ENCODE peak calls at places on chromosomes 13 and 19, in five cellular contexts. One of them, this sample, is unnamed. For H3K4me1, the result is how much of the 10 kb centered on the place peaks cover.

GRCh38 chr13:114323349-114323748 is 9.0 kb downstream of the CHAMP1 start:
- DNase-seq in uterus: no peak
- DNase-seq in heart right ventricle: no peak
- DNase-seq in heart left ventricle: no peak
- DNase-seq in pancreas: no peak
- DNase-seq in this sample: no peak

GRCh38 chr13:114131581-114132418 is 623 bp downstream of the RASA3 start:
- DNase-seq in uterus: no peak
- DNase-seq in heart right ventricle: no peak
- DNase-seq in heart left ventricle: no peak
- DNase-seq in pancreas: no peak
- DNase-seq in this sample: no peak

GRCh38 chr13:112740502-112741131 is 50.8 kb downstream of the ATP11A start:
- DNase-seq in uterus: peak
- DNase-seq in heart right ventricle: peak
- DNase-seq in heart left ventricle: peak
- DNase-seq in pancreas: no peak
- DNase-seq in this sample: peak

GRCh38 chr13:47865883-47866282 is 135.2 kb downstream of the SUCLA2 start:
- DNase-seq in uterus: no peak
- DNase-seq in heart right ventricle: no peak
- DNase-seq in heart left ventricle: no peak
- DNase-seq in pancreas: no peak
- DNase-seq in this sample: no peak

GRCh38 chr13:37627428-37627827 is 28.9 kb upstream of the POSTN start:
- DNase-seq in uterus: no peak
- DNase-seq in heart right ventricle: no peak
- DNase-seq in heart left ventricle: no peak
- DNase-seq in pancreas: no peak
- DNase-seq in this sample: no peak

GRCh38 chr13:98300956-98301641 is 124.0 kb upstream of the RNF113B start:
- DNase-seq in uterus: no peak
- DNase-seq in heart right ventricle: no peak
- DNase-seq in heart left ventricle: no peak
- DNase-seq in pancreas: no peak
- DNase-seq in this sample: no peak

GRCh38 chr19:46376241-46377153 is 29.6 kb downstream of the PPP5C start:
- DNase-seq in uterus: no peak
- DNase-seq in heart right ventricle: no peak
- DNase-seq in heart left ventricle: no peak
- DNase-seq in pancreas: no peak
- DNase-seq in this sample: peak

GRCh38 chr19:35249146-35249847 is 495 bp downstream of the LSR start:
- DNase-seq in uterus: no peak
- DNase-seq in heart right ventricle: no peak
- DNase-seq in heart left ventricle: no peak
- DNase-seq in pancreas: no peak
- DNase-seq in this sample: no peak

GRCh38 chr13:110552767-110553166 is 8.8 kb downstream of the RAB20 start:
- DNase-seq in uterus: no peak
- DNase-seq in heart right ventricle: no peak
- DNase-seq in heart left ventricle: no peak
- DNase-seq in pancreas: no peak
- DNase-seq in this sample: no peak

GRCh38 chr19:13055213-13056051 is 47.2 kb downstream of the LYL1 start:
- DNase-seq in uterus: peak
- DNase-seq in heart right ventricle: peak
- DNase-seq in heart left ventricle: peak
- DNase-seq in pancreas: peak
- DNase-seq in this sample: no peak

GRCh38 chr13:76289558-76289957 is 596.6 kb downstream of the KCTD12 start:
- DNase-seq in uterus: no peak
- DNase-seq in heart right ventricle: no peak
- DNase-seq in heart left ventricle: no peak
- DNase-seq in pancreas: no peak
- DNase-seq in this sample: no peak

GRCh38 chr19:16371540-16371986 is 46.9 kb downstream of the KLF2 start:
- DNase-seq in uterus: no peak
- DNase-seq in heart right ventricle: peak
- DNase-seq in heart left ventricle: peak
- DNase-seq in pancreas: no peak
- DNase-seq in this sample: peak

GRCh38 chr13:36746051-36746450 is 72.2 kb downstream of the SERTM1 start:
- DNase-seq in uterus: no peak
- DNase-seq in heart right ventricle: no peak
- DNase-seq in heart left ventricle: no peak
- DNase-seq in pancreas: no peak
- DNase-seq in this sample: no peak

GRCh38 chr19:47097396-47098217 is 16.0 kb downstream of the ZC3H4 start:
- DNase-seq in uterus: no peak
- DNase-seq in heart right ventricle: peak
- DNase-seq in heart left ventricle: peak
- DNase-seq in pancreas: no peak
- DNase-seq in this sample: no peak

GRCh38 chr19:50712833-50713232 is 6.8 kb downstream of the SHANK1 start:
- DNase-seq in uterus: no peak
- DNase-seq in heart right ventricle: no peak
- DNase-seq in heart left ventricle: no peak
- DNase-seq in pancreas: no peak
- DNase-seq in this sample: no peak

GRCh38 chr13:113064534-113065405 is 40.8 kb upstream of the F7 start:
- DNase-seq in uterus: no peak
- DNase-seq in heart right ventricle: peak
- DNase-seq in heart left ventricle: no peak
- DNase-seq in pancreas: no peak
- DNase-seq in this sample: no peak

GRCh38 chr19:43524922-43525835 is 1.8 kb downstream of the ETHE1 start:
- DNase-seq in uterus: peak
- DNase-seq in heart right ventricle: peak
- DNase-seq in heart left ventricle: peak
- DNase-seq in pancreas: peak
- DNase-seq in this sample: peak

GRCh38 chr19:41376241-41376997 is at the start of gene TMEM91:
- DNase-seq in uterus: peak
- DNase-seq in heart right ventricle: peak
- DNase-seq in heart left ventricle: peak
- DNase-seq in pancreas: no peak
- DNase-seq in this sample: no peak

GRCh38 chr13:112341976-112342735 is 34.0 kb upstream of the SPACA7 start:
- DNase-seq in uterus: no peak
- DNase-seq in heart right ventricle: no peak
- DNase-seq in heart left ventricle: no peak
- DNase-seq in pancreas: no peak
- DNase-seq in this sample: no peak

GRCh38 chr19:48686103-48686502 is 9.7 kb upstream of the FUT2 start:
- DNase-seq in uterus: no peak
- DNase-seq in heart right ventricle: no peak
- DNase-seq in heart left ventricle: no peak
- DNase-seq in pancreas: no peak
- DNase-seq in this sample: no peak

DNA sequence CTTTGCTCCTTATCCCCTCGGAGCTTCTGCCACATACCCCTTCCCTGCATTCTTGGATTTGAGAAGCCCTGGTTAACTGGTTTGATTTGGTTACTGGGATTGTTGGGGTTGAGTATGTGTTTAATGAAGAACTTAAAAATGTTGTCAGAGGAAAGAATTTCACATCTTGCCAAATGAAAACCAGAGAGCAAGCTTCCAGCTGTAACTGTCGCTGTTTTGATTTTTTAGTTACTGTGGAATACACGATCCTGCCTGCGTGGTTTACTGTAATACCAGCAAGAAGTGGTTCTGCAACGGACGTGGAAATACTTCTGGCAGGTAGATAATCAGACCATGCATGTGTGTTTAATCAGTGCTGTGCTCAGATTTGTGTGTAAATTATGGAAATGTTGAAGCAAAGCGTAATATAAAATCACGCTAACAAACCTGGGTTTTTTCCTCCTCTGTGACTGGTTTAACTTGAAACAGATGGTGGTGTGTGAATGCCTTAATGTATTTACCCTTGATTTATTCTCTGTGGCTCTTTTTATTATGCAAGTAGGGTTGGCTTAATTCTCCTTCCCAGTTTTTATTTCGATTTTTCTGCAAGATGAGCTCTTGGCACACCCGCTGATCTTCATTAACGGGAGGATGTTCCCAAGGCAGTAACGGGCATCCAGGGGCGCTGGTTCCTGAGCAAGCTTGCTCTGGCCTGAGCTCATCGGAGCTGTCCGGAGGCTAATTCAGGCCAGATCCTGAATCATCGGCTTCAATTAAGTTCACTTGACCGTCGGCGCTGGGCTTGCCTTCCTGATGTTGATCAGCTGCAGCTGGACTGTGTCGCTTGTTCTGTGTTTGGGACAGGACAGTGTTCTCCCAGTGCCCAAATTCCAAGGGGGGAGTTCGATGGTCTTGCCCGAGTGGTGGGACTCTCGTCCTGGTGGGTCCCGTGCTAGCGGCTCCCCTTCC is 16.0 kb downstream of the UPF1 start:
- DNase-seq in uterus: peak
- DNase-seq in heart right ventricle: no peak
- DNase-seq in heart left ventricle: no peak
- DNase-seq in pancreas: no peak
- DNase-seq in this sample: no peak
- H3K4me1 ChIP-seq in uterus: half or more
- H3K4me1 ChIP-seq in heart right ventricle: half or more
- H3K4me1 ChIP-seq in heart left ventricle: under half
- H3K4me1 ChIP-seq in pancreas: under half
- H3K4me1 ChIP-seq in this sample: under half

GRCh38 chr19:37936886-37937285 is 29.9 kb downstream of the SIPA1L3 start:
- DNase-seq in uterus: no peak
- DNase-seq in heart right ventricle: no peak
- DNase-seq in heart left ventricle: no peak
- DNase-seq in pancreas: no peak
- DNase-seq in this sample: no peak
- H3K4me1 ChIP-seq in uterus: under half
- H3K4me1 ChIP-seq in heart right ventricle: under half
- H3K4me1 ChIP-seq in heart left ventricle: under half
- H3K4me1 ChIP-seq in pancreas: under half
- H3K4me1 ChIP-seq in this sample: under half

GRCh38 chr13:26529441-26529840 is 28.0 kb upstream of the WASF3 start:
- DNase-seq in uterus: no peak
- DNase-seq in heart right ventricle: peak
- DNase-seq in heart left ventricle: peak
- DNase-seq in pancreas: no peak
- DNase-seq in this sample: no peak

GRCh38 chr13:26538363-26539317 is 18.8 kb upstream of the WASF3 start:
- DNase-seq in uterus: no peak
- DNase-seq in heart right ventricle: no peak
- DNase-seq in heart left ventricle: no peak
- DNase-seq in pancreas: no peak
- DNase-seq in this sample: peak

GRCh38 chr13:26531751-26532150 is 25.7 kb upstream of the WASF3 start:
- DNase-seq in uterus: no peak
- DNase-seq in heart right ventricle: no peak
- DNase-seq in heart left ventricle: no peak
- DNase-seq in pancreas: no peak
- DNase-seq in this sample: no peak

GRCh38 chr13:26539738-26540292 is 17.7 kb upstream of the WASF3 start:
- DNase-seq in uterus: no peak
- DNase-seq in heart right ventricle: no peak
- DNase-seq in heart left ventricle: no peak
- DNase-seq in pancreas: no peak
- DNase-seq in this sample: no peak

DNA sequence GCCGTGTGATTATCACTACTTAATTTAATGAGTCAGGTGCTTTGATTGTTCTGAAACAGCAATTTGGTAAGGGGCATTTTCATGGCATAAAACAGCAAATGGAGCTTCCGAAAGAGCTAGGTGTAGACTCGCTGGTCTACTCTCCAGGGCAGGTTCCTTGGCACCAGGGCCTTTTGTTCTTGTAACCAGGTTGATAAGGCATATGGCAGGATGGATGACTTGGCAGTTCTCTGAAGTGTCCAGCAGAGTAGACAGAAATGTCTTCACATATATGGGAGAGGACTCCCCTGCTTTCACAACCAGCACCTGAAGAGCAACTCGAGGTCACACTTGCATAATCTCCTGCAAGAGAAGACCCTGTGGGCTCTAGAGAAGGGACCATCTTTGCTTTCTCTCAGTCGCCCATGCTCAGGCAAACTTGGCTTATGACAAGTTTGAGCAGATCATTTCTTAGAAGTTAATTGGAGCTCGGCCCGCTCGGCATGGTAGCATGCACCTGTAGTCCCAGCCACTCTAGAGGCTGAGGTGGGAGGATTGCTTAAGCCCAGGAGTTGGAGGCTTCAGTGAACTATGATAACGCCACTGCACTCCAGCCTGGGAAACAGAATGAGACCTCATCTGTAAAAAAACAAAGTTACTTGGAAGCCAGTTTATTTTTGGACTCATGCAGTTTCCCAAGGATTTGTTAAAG is 23.3 kb upstream of the WASF3 start:
- DNase-seq in uterus: no peak
- DNase-seq in heart right ventricle: no peak
- DNase-seq in heart left ventricle: no peak
- DNase-seq in pancreas: no peak
- DNase-seq in this sample: no peak
- H3K4me1 ChIP-seq in uterus: under half
- H3K4me1 ChIP-seq in heart right ventricle: under half
- H3K4me1 ChIP-seq in heart left ventricle: under half
- H3K4me1 ChIP-seq in pancreas: under half
- H3K4me1 ChIP-seq in this sample: under half

GRCh38 chr19:2278504-2279158 is 3.3 kb downstream of the PEAK3 start:
- DNase-seq in uterus: no peak
- DNase-seq in heart right ventricle: no peak
- DNase-seq in heart left ventricle: no peak
- DNase-seq in pancreas: no peak
- DNase-seq in this sample: no peak

GRCh38 chr19:2277138-2277537 is 4.8 kb downstream of the PEAK3 start:
- DNase-seq in uterus: no peak
- DNase-seq in heart right ventricle: no peak
- DNase-seq in heart left ventricle: no peak
- DNase-seq in pancreas: no peak
- DNase-seq in this sample: no peak

GRCh38 chr19:2274937-2275535 is 6.9 kb downstream of the PEAK3 start:
- DNase-seq in uterus: no peak
- DNase-seq in heart right ventricle: peak
- DNase-seq in heart left ventricle: peak
- DNase-seq in pancreas: peak
- DNase-seq in this sample: peak

GRCh38 chr19:2275588-2276428 is 6.2 kb downstream of the PEAK3 start:
- DNase-seq in uterus: no peak
- DNase-seq in heart right ventricle: peak
- DNase-seq in heart left ventricle: peak
- DNase-seq in pancreas: no peak
- DNase-seq in this sample: no peak

DNA sequence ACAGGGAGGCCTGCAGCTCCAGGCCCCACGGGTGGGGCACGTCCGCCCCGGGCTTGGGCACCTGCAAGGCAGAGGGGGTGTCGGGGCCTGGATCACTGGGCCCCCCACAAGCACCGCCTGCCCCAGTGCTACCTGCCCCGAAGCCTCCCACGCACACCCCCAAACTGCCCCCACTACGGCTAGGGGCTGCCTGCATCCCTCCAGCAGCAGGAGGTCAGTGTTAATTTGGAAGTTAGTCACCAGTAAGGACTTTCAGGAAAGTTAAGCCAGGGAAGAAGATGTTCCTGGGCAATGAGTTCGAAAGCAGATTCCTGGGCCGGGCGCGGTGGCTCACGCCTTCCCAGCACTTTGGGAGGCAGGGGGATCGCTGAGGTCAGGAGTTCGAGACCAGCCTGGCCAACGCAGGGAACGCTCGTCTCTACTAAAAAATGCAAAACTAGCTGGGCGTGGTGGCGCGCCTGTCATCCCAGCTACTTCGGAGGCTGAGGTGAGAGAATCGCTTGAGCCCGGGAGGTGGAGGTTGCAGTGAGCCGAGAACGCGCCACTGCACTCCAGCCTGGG is 5.5 kb downstream of the PEAK3 start:
- DNase-seq in uterus: no peak
- DNase-seq in heart right ventricle: no peak
- DNase-seq in heart left ventricle: no peak
- DNase-seq in pancreas: no peak
- DNase-seq in this sample: no peak
- H3K4me1 ChIP-seq in uterus: under half
- H3K4me1 ChIP-seq in heart right ventricle: under half
- H3K4me1 ChIP-seq in heart left ventricle: under half
- H3K4me1 ChIP-seq in pancreas: under half
- H3K4me1 ChIP-seq in this sample: under half

This sample was measured in right lobe of liver.